ENCODE peak calls at places on chromosomes 3 and 15, in six cellular contexts. One of them, this sample, is unnamed.

GRCh38 chr15:80482686-80483085 is 78.5 kb downstream of the ARNT2 start:
- DNase-seq in CD14-positive monocyte: no peak
- DNase-seq in NCI-H1436: no peak
- DNase-seq in stimulated activated CD8-positive, alpha-beta memory T cell treated with anti-CD3 and anti-CD28 coated beads, Interleukin-15, amount 100 ng/mL, for 24 hours: no peak
- DNase-seq in renal cortical epithelial cell: no peak
- DNase-seq in CD4-positive, alpha-beta T cell: no peak
- DNase-seq in this sample: no peak

GRCh38 chr3:156472150-156472549 is 82.8 kb downstream of the SSR3 start:
- DNase-seq in renal cortical epithelial cell: no peak
- DNase-seq in NCI-H1436: no peak
- DNase-seq in CD14-positive monocyte: no peak
- DNase-seq in CD4-positive, alpha-beta T cell: peak; percentile 17
- DNase-seq in stimulated activated CD8-positive, alpha-beta memory T cell treated with anti-CD3 and anti-CD28 coated beads, Interleukin-15, amount 100 ng/mL, for 24 hours: no peak
- DNase-seq in this sample: no peak

GRCh38 chr3:13598201-13598600 is 49.3 kb downstream of the FBLN2 start:
- DNase-seq in CD4-positive, alpha-beta T cell: no peak
- DNase-seq in renal cortical epithelial cell: no peak
- DNase-seq in stimulated activated CD8-positive, alpha-beta memory T cell treated with anti-CD3 and anti-CD28 coated beads, Interleukin-15, amount 100 ng/mL, for 24 hours: no peak
- DNase-seq in CD14-positive monocyte: no peak
- DNase-seq in NCI-H1436: no peak
- DNase-seq in this sample: no peak

GRCh38 chr15:49621327-49622210 is 721 bp downstream of the DTWD1 start:
- DNase-seq in renal cortical epithelial cell: peak; percentile 25
- DNase-seq in CD4-positive, alpha-beta T cell: no peak
- DNase-seq in CD14-positive monocyte: no peak
- DNase-seq in stimulated activated CD8-positive, alpha-beta memory T cell treated with anti-CD3 and anti-CD28 coated beads, Interleukin-15, amount 100 ng/mL, for 24 hours: no peak
- DNase-seq in NCI-H1436: no peak
- DNase-seq in this sample: no peak

GRCh38 chr3:32707026-32707370 is 22.0 kb downstream of the CNOT10 start:
- DNase-seq in stimulated activated CD8-positive, alpha-beta memory T cell treated with anti-CD3 and anti-CD28 coated beads, Interleukin-15, amount 100 ng/mL, for 24 hours: no peak
- DNase-seq in CD4-positive, alpha-beta T cell: no peak
- DNase-seq in CD14-positive monocyte: no peak
- DNase-seq in renal cortical epithelial cell: no peak
- DNase-seq in NCI-H1436: no peak
- DNase-seq in this sample: no peak

GRCh38 chr15:57224664-57225063 is 151.6 kb upstream of the CGNL1 start:
- DNase-seq in renal cortical epithelial cell: peak; percentile 49
- DNase-seq in stimulated activated CD8-positive, alpha-beta memory T cell treated with anti-CD3 and anti-CD28 coated beads, Interleukin-15, amount 100 ng/mL, for 24 hours: no peak
- DNase-seq in CD4-positive, alpha-beta T cell: no peak
- DNase-seq in CD14-positive monocyte: no peak
- DNase-seq in NCI-H1436: no peak
- DNase-seq in this sample: no peak

GRCh38 chr15:40232625-40233070 is 6.2 kb upstream of the PAK6 start:
- DNase-seq in CD4-positive, alpha-beta T cell: no peak
- DNase-seq in CD14-positive monocyte: no peak
- DNase-seq in stimulated activated CD8-positive, alpha-beta memory T cell treated with anti-CD3 and anti-CD28 coated beads, Interleukin-15, amount 100 ng/mL, for 24 hours: no peak
- DNase-seq in renal cortical epithelial cell: no peak
- DNase-seq in NCI-H1436: no peak
- DNase-seq in this sample: no peak

GRCh38 chr15:93146196-93146595 is 57.2 kb upstream of the RGMA start:
- DNase-seq in CD14-positive monocyte: no peak
- DNase-seq in stimulated activated CD8-positive, alpha-beta memory T cell treated with anti-CD3 and anti-CD28 coated beads, Interleukin-15, amount 100 ng/mL, for 24 hours: no peak
- DNase-seq in NCI-H1436: no peak
- DNase-seq in renal cortical epithelial cell: no peak
- DNase-seq in CD4-positive, alpha-beta T cell: no peak
- DNase-seq in this sample: no peak

GRCh38 chr3:151501905-151502615 is 41.2 kb upstream of the IGSF10 start:
- DNase-seq in CD4-positive, alpha-beta T cell: no peak
- DNase-seq in stimulated activated CD8-positive, alpha-beta memory T cell treated with anti-CD3 and anti-CD28 coated beads, Interleukin-15, amount 100 ng/mL, for 24 hours: no peak
- DNase-seq in CD14-positive monocyte: no peak
- DNase-seq in renal cortical epithelial cell: no peak
- DNase-seq in NCI-H1436: no peak
- DNase-seq in this sample: no peak

GRCh38 chr3:3082547-3082924 is 27.6 kb downstream of the IL5RA start:
- DNase-seq in NCI-H1436: no peak
- DNase-seq in CD14-positive monocyte: no peak
- DNase-seq in renal cortical epithelial cell: no peak
- DNase-seq in stimulated activated CD8-positive, alpha-beta memory T cell treated with anti-CD3 and anti-CD28 coated beads, Interleukin-15, amount 100 ng/mL, for 24 hours: no peak
- DNase-seq in CD4-positive, alpha-beta T cell: no peak
- DNase-seq in this sample: no peak

GRCh38 chr3:16173696-16174355 is 654 bp upstream of the GALNT15 start:
- DNase-seq in stimulated activated CD8-positive, alpha-beta memory T cell treated with anti-CD3 and anti-CD28 coated beads, Interleukin-15, amount 100 ng/mL, for 24 hours: no peak
- DNase-seq in CD14-positive monocyte: no peak
- DNase-seq in renal cortical epithelial cell: peak; percentile 19
- DNase-seq in NCI-H1436: no peak
- DNase-seq in CD4-positive, alpha-beta T cell: no peak
- DNase-seq in this sample: no peak

GRCh38 chr15:68983821-68984517 is 30.5 kb upstream of the NOX5 start:
- DNase-seq in NCI-H1436: no peak
- DNase-seq in CD4-positive, alpha-beta T cell: no peak
- DNase-seq in renal cortical epithelial cell: peak; percentile 90
- DNase-seq in stimulated activated CD8-positive, alpha-beta memory T cell treated with anti-CD3 and anti-CD28 coated beads, Interleukin-15, amount 100 ng/mL, for 24 hours: no peak
- DNase-seq in CD14-positive monocyte: no peak
- DNase-seq in this sample: no peak

GRCh38 chr15:25892126-25892525 is 29.0 kb upstream of the ATP10A start:
- DNase-seq in stimulated activated CD8-positive, alpha-beta memory T cell treated with anti-CD3 and anti-CD28 coated beads, Interleukin-15, amount 100 ng/mL, for 24 hours: no peak
- DNase-seq in renal cortical epithelial cell: peak; percentile 84
- DNase-seq in CD4-positive, alpha-beta T cell: no peak
- DNase-seq in CD14-positive monocyte: no peak
- DNase-seq in NCI-H1436: no peak
- DNase-seq in this sample: no peak

GRCh38 chr3:58237940-58238681 is 519 bp downstream of the ABHD6 start:
- DNase-seq in stimulated activated CD8-positive, alpha-beta memory T cell treated with anti-CD3 and anti-CD28 coated beads, Interleukin-15, amount 100 ng/mL, for 24 hours: no peak
- DNase-seq in CD4-positive, alpha-beta T cell: peak; percentile 8
- DNase-seq in renal cortical epithelial cell: no peak
- DNase-seq in NCI-H1436: no peak
- DNase-seq in CD14-positive monocyte: peak; percentile 62
- DNase-seq in this sample: peak; percentile 54

GRCh38 chr3:108489776-108490175 is 20.6 kb downstream of the MYH15 start:
- DNase-seq in CD14-positive monocyte: no peak
- DNase-seq in NCI-H1436: peak; percentile 73
- DNase-seq in renal cortical epithelial cell: peak; percentile 56
- DNase-seq in stimulated activated CD8-positive, alpha-beta memory T cell treated with anti-CD3 and anti-CD28 coated beads, Interleukin-15, amount 100 ng/mL, for 24 hours: no peak
- DNase-seq in CD4-positive, alpha-beta T cell: peak; percentile 27
- DNase-seq in this sample: no peak

GRCh38 chr15:96070636-96071035 is 259.9 kb upstream of the NR2F2 start:
- DNase-seq in stimulated activated CD8-positive, alpha-beta memory T cell treated with anti-CD3 and anti-CD28 coated beads, Interleukin-15, amount 100 ng/mL, for 24 hours: no peak
- DNase-seq in NCI-H1436: no peak
- DNase-seq in CD14-positive monocyte: no peak
- DNase-seq in renal cortical epithelial cell: no peak
- DNase-seq in CD4-positive, alpha-beta T cell: no peak
- DNase-seq in this sample: no peak

GRCh38 chr15:55168350-55168974 is 28.3 kb downstream of the RSL24D1 start:
- DNase-seq in CD4-positive, alpha-beta T cell: peak; percentile 34
- DNase-seq in stimulated activated CD8-positive, alpha-beta memory T cell treated with anti-CD3 and anti-CD28 coated beads, Interleukin-15, amount 100 ng/mL, for 24 hours: no peak
- DNase-seq in NCI-H1436: peak; percentile 38
- DNase-seq in renal cortical epithelial cell: peak; percentile 71
- DNase-seq in CD14-positive monocyte: no peak
- DNase-seq in this sample: no peak

GRCh38 chr3:17136251-17136721 is 251.5 kb downstream of the PLCL2 start:
- DNase-seq in stimulated activated CD8-positive, alpha-beta memory T cell treated with anti-CD3 and anti-CD28 coated beads, Interleukin-15, amount 100 ng/mL, for 24 hours: no peak
- DNase-seq in NCI-H1436: no peak
- DNase-seq in CD4-positive, alpha-beta T cell: no peak
- DNase-seq in renal cortical epithelial cell: no peak
- DNase-seq in CD14-positive monocyte: no peak
- DNase-seq in this sample: no peak

GRCh38 chr3:42572278-42572677 is 9.5 kb downstream of the SEC22C start:
- DNase-seq in CD14-positive monocyte: no peak
- DNase-seq in renal cortical epithelial cell: peak; percentile 35
- DNase-seq in NCI-H1436: no peak
- DNase-seq in stimulated activated CD8-positive, alpha-beta memory T cell treated with anti-CD3 and anti-CD28 coated beads, Interleukin-15, amount 100 ng/mL, for 24 hours: no peak
- DNase-seq in CD4-positive, alpha-beta T cell: no peak
- DNase-seq in this sample: no peak

GRCh38 chr15:95848126-95848525 is 482.4 kb upstream of the NR2F2 start:
- DNase-seq in renal cortical epithelial cell: no peak
- DNase-seq in CD14-positive monocyte: no peak
- DNase-seq in NCI-H1436: no peak
- DNase-seq in stimulated activated CD8-positive, alpha-beta memory T cell treated with anti-CD3 and anti-CD28 coated beads, Interleukin-15, amount 100 ng/mL, for 24 hours: no peak
- DNase-seq in CD4-positive, alpha-beta T cell: no peak
- DNase-seq in this sample: no peak

GRCh38 chr3:126274735-126275734 is 82.2 kb downstream of the KLF15 start:
- DNase-seq in CD14-positive monocyte: no peak
- DNase-seq in stimulated activated CD8-positive, alpha-beta memory T cell treated with anti-CD3 and anti-CD28 coated beads, Interleukin-15, amount 100 ng/mL, for 24 hours: no peak
- DNase-seq in renal cortical epithelial cell: no peak
- DNase-seq in CD4-positive, alpha-beta T cell: no peak
- DNase-seq in NCI-H1436: no peak
- DNase-seq in this sample: no peak

GRCh38 chr15:101675796-101676582 is 23.8 kb upstream of the TM2D3 start:
- DNase-seq in renal cortical epithelial cell: peak; percentile 84
- DNase-seq in NCI-H1436: no peak
- DNase-seq in CD14-positive monocyte: no peak
- DNase-seq in CD4-positive, alpha-beta T cell: no peak
- DNase-seq in stimulated activated CD8-positive, alpha-beta memory T cell treated with anti-CD3 and anti-CD28 coated beads, Interleukin-15, amount 100 ng/mL, for 24 hours: no peak
- DNase-seq in this sample: no peak

GRCh38 chr15:101446527-101447167 is 42.9 kb downstream of the PCSK6 start:
- DNase-seq in CD4-positive, alpha-beta T cell: no peak
- DNase-seq in renal cortical epithelial cell: no peak
- DNase-seq in stimulated activated CD8-positive, alpha-beta memory T cell treated with anti-CD3 and anti-CD28 coated beads, Interleukin-15, amount 100 ng/mL, for 24 hours: no peak
- DNase-seq in CD14-positive monocyte: peak; percentile 85
- DNase-seq in NCI-H1436: no peak
- DNase-seq in this sample: no peak